ENCODE peak calls at places on chromosomes 12 and 14, in six cellular contexts. One of them, this sample, is unnamed.

GRCh38 chr12:2179953-2180736 is 127.4 kb downstream of the CACNA1C start:
- DNase-seq in lower lobe of right lung: no peak
- DNase-seq in fibroblast of pulmonary artery: peak; percentile 92
- DNase-seq in fibroblast of mammary gland: peak; percentile 99
- DNase-seq in tibial artery: peak; percentile 84
- DNase-seq in thyroid gland: peak; percentile 10
- DNase-seq in this sample: no peak

GRCh38 chr14:104109121-104109541 is 23.6 kb downstream of the ASPG start:
- DNase-seq in lower lobe of right lung: no peak
- DNase-seq in fibroblast of pulmonary artery: no peak
- DNase-seq in fibroblast of mammary gland: no peak
- DNase-seq in tibial artery: no peak
- DNase-seq in thyroid gland: no peak
- DNase-seq in this sample: peak; percentile 77

GRCh38 chr12:68350753-68351152 is 18.6 kb upstream of the MDM1 start:
- DNase-seq in lower lobe of right lung: no peak
- DNase-seq in fibroblast of pulmonary artery: no peak
- DNase-seq in fibroblast of mammary gland: peak; percentile 45
- DNase-seq in tibial artery: no peak
- DNase-seq in thyroid gland: no peak
- DNase-seq in this sample: no peak

GRCh38 chr12:46365951-46366379 is 6.6 kb downstream of the SLC38A2 start:
- DNase-seq in lower lobe of right lung: no peak
- DNase-seq in fibroblast of pulmonary artery: peak; percentile 39
- DNase-seq in fibroblast of mammary gland: no peak
- DNase-seq in tibial artery: no peak
- DNase-seq in thyroid gland: no peak
- DNase-seq in this sample: no peak

GRCh38 chr14:54567224-54567633 is 301 bp downstream of the SAMD4A start:
- DNase-seq in lower lobe of right lung: no peak
- DNase-seq in fibroblast of pulmonary artery: no peak
- DNase-seq in fibroblast of mammary gland: no peak
- DNase-seq in tibial artery: peak; percentile 34
- DNase-seq in thyroid gland: peak; percentile 56
- DNase-seq in this sample: no peak

GRCh38 chr14:64879635-64880381 is at the start of gene SPTB:
- DNase-seq in lower lobe of right lung: peak; percentile 46
- DNase-seq in fibroblast of pulmonary artery: no peak
- DNase-seq in fibroblast of mammary gland: no peak
- DNase-seq in tibial artery: no peak
- DNase-seq in thyroid gland: peak; percentile 35
- DNase-seq in this sample: no peak

GRCh38 chr12:47725893-47726292 is 603 bp upstream of the ENDOU start:
- DNase-seq in lower lobe of right lung: no peak
- DNase-seq in fibroblast of pulmonary artery: peak; percentile 66
- DNase-seq in fibroblast of mammary gland: peak; percentile 89
- DNase-seq in tibial artery: no peak
- DNase-seq in thyroid gland: no peak
- DNase-seq in this sample: no peak

GRCh38 chr12:34406228-34406995 is 384.1 kb downstream of the ALG10 start:
- DNase-seq in lower lobe of right lung: peak; percentile 14
- DNase-seq in fibroblast of pulmonary artery: no peak
- DNase-seq in fibroblast of mammary gland: no peak
- DNase-seq in tibial artery: peak; percentile 12
- DNase-seq in thyroid gland: peak; percentile 0
- DNase-seq in this sample: peak; percentile 48

GRCh38 chr12:103590271-103590670 is 3.2 kb downstream of the STAB2 start:
- DNase-seq in lower lobe of right lung: no peak
- DNase-seq in fibroblast of pulmonary artery: no peak
- DNase-seq in fibroblast of mammary gland: no peak
- DNase-seq in tibial artery: no peak
- DNase-seq in thyroid gland: peak; percentile 51
- DNase-seq in this sample: no peak

GRCh38 chr14:103385994-103386491 is 828 bp downstream of the MARK3 start:
- DNase-seq in lower lobe of right lung: peak; percentile 55
- DNase-seq in fibroblast of pulmonary artery: peak; percentile 36
- DNase-seq in fibroblast of mammary gland: peak; percentile 45
- DNase-seq in tibial artery: no peak
- DNase-seq in thyroid gland: peak; percentile 79
- DNase-seq in this sample: no peak

GRCh38 chr12:44812062-44812461 is 64.1 kb downstream of the NELL2 start:
- DNase-seq in lower lobe of right lung: no peak
- DNase-seq in fibroblast of pulmonary artery: no peak
- DNase-seq in fibroblast of mammary gland: peak; percentile 1
- DNase-seq in tibial artery: no peak
- DNase-seq in thyroid gland: no peak
- DNase-seq in this sample: no peak

GRCh38 chr12:99567072-99567471 is 80.5 kb upstream of the GARIN6 start:
- DNase-seq in lower lobe of right lung: no peak
- DNase-seq in fibroblast of pulmonary artery: no peak
- DNase-seq in fibroblast of mammary gland: no peak
- DNase-seq in tibial artery: no peak
- DNase-seq in thyroid gland: no peak
- DNase-seq in this sample: no peak

DNA sequence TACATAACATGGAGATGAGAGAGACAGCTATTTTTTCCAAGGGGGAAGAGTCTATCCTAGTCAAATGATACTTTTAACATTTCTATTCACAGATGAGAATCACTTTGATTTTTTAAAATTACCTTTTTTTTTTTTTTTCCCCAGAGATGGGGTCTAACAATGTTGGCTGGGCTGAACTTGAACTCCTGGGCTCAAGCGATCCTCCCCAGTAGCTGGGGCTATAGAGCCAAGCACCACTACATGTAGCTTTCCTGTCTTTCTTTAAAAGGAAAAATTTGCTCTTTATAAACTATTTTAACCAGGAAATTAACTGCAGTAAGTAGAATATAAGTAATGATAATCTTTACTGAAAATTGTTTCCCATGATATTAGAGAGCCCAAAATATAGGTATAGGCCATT is 3.3 kb downstream of the PRICKLE1 start:
- DNase-seq in lower lobe of right lung: no peak
- DNase-seq in fibroblast of pulmonary artery: no peak
- DNase-seq in fibroblast of mammary gland: no peak
- DNase-seq in tibial artery: no peak
- DNase-seq in thyroid gland: no peak
- DNase-seq in this sample: no peak
- TF ChIP-seq CTCF in lower lobe of right lung: no peak
- TF ChIP-seq CTCF in fibroblast of pulmonary artery: peak; percentile 26
- TF ChIP-seq CTCF in fibroblast of mammary gland: peak; percentile 30
- TF ChIP-seq CTCF in tibial artery: no peak
- TF ChIP-seq CTCF in thyroid gland: no peak
- TF ChIP-seq CTCF in this sample: peak; percentile 61

GRCh38 chr12:113072136-113072535 is 15.6 kb downstream of the DTX1 start:
- DNase-seq in lower lobe of right lung: no peak
- DNase-seq in fibroblast of pulmonary artery: no peak
- DNase-seq in fibroblast of mammary gland: peak; percentile 32
- DNase-seq in tibial artery: no peak
- DNase-seq in thyroid gland: no peak
- DNase-seq in this sample: no peak
- TF ChIP-seq CTCF in lower lobe of right lung: no peak
- TF ChIP-seq CTCF in fibroblast of pulmonary artery: no peak
- TF ChIP-seq CTCF in fibroblast of mammary gland: no peak
- TF ChIP-seq CTCF in tibial artery: no peak
- TF ChIP-seq CTCF in thyroid gland: no peak
- TF ChIP-seq CTCF in this sample: no peak

DNA sequence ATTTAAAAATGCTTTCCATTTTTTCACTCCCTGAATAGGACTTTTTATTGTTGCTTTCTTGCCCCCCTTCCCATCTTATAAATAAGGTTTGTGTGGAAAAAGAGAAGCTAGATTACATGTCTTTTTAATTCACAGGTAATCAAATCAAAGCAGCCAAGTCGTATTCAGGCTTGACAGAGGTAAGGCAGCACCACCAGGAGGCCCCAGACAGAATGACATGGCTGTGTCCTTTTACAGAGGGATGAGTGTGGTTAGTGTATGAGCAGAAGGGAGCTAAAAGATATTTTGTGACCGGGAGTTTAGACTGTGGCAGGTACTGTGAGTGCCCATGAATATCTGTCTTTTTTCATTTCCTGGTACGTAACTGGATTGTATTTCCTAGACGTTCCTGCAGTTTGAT is 596.1 kb downstream of the ETNK1 start:
- DNase-seq in lower lobe of right lung: no peak
- DNase-seq in fibroblast of pulmonary artery: no peak
- DNase-seq in fibroblast of mammary gland: peak; percentile 5
- DNase-seq in tibial artery: no peak
- DNase-seq in thyroid gland: peak; percentile 17
- DNase-seq in this sample: no peak
- TF ChIP-seq CTCF in lower lobe of right lung: no peak
- TF ChIP-seq CTCF in fibroblast of pulmonary artery: peak; percentile 2
- TF ChIP-seq CTCF in fibroblast of mammary gland: peak; percentile 33
- TF ChIP-seq CTCF in tibial artery: no peak
- TF ChIP-seq CTCF in thyroid gland: peak; percentile 28
- TF ChIP-seq CTCF in this sample: peak; percentile 66

DNA sequence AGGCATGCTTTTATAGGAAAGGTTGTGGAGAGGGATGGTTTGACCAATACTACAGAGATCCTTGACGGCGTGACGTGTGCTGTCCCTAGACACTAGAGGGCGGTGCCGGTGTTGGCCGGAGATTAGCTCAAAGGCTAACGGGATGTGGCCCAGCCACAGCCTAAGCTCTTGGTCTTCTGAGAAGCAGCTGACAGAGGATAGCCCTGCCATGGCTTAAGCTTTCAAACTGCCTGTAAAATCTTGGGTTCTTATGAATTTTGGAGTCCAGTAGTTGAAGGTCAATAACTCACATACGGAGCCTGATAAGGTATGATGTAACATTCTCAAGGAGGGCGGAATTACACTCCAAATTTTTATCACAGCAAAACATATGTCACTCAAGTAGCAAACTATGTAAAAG is 515.7 kb upstream of the ATXN7L3B start:
- DNase-seq in lower lobe of right lung: peak; percentile 48
- DNase-seq in fibroblast of pulmonary artery: peak; percentile 60
- DNase-seq in fibroblast of mammary gland: peak; percentile 35
- DNase-seq in tibial artery: no peak
- DNase-seq in thyroid gland: peak; percentile 49
- DNase-seq in this sample: no peak
- TF ChIP-seq CTCF in lower lobe of right lung: peak; percentile 40
- TF ChIP-seq CTCF in fibroblast of pulmonary artery: peak; percentile 68
- TF ChIP-seq CTCF in fibroblast of mammary gland: peak; percentile 55
- TF ChIP-seq CTCF in tibial artery: no peak
- TF ChIP-seq CTCF in thyroid gland: peak; percentile 24
- TF ChIP-seq CTCF in this sample: peak; percentile 81

GRCh38 chr14:32938719-32939253 is at the start of gene NPAS3:
- DNase-seq in lower lobe of right lung: no peak
- DNase-seq in fibroblast of pulmonary artery: no peak
- DNase-seq in fibroblast of mammary gland: no peak
- DNase-seq in tibial artery: no peak
- DNase-seq in thyroid gland: peak; percentile 55
- DNase-seq in this sample: no peak
- TF ChIP-seq CTCF in lower lobe of right lung: no peak
- TF ChIP-seq CTCF in fibroblast of pulmonary artery: no peak
- TF ChIP-seq CTCF in fibroblast of mammary gland: no peak
- TF ChIP-seq CTCF in tibial artery: no peak
- TF ChIP-seq CTCF in thyroid gland: no peak
- TF ChIP-seq CTCF in this sample: no peak

DNA sequence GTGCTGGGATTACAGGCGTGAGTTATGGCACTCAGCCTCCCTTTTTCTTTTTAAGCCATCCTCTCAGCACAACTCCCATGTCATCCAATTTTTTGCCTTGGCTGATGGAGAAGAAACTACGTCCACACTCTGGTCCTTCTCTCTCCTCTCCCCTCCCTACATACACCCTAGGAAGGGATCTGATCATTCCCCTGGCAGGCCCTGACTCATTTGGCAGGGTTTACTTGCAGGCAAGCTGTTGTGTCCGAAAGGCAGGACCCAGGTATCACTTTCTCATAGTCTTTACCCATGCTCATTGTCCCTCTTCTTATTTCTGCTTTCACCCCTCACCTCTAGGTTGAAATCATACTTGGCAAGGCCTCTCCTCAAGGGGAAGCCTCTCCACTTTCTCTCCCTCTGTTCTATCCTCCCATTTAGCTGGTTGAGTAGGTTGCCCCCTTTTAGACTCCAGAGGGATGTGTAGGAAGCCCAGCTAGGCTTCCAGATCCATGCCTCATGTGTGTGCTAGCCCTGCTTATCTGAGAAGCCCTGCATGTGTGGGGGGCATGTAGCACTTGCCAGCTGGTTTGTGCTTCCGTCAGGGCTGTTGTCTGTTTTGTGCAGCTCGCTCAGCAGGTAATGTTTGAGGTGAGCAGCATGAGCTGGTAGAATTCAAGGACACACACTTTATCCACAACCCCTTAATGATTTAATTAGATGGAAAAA is 14.8 kb downstream of the GPR19 start:
- DNase-seq in lower lobe of right lung: no peak
- DNase-seq in fibroblast of pulmonary artery: no peak
- DNase-seq in fibroblast of mammary gland: no peak
- DNase-seq in tibial artery: no peak
- DNase-seq in thyroid gland: no peak
- DNase-seq in this sample: no peak
- TF ChIP-seq CTCF in lower lobe of right lung: no peak
- TF ChIP-seq CTCF in fibroblast of pulmonary artery: no peak
- TF ChIP-seq CTCF in fibroblast of mammary gland: no peak
- TF ChIP-seq CTCF in tibial artery: no peak
- TF ChIP-seq CTCF in thyroid gland: no peak
- TF ChIP-seq CTCF in this sample: no peak

GRCh38 chr12:6275609-6276246 is 34.8 kb upstream of the PLEKHG6 start:
- DNase-seq in lower lobe of right lung: peak; percentile 20
- DNase-seq in fibroblast of pulmonary artery: no peak
- DNase-seq in fibroblast of mammary gland: no peak
- DNase-seq in tibial artery: no peak
- DNase-seq in thyroid gland: no peak
- DNase-seq in this sample: peak; percentile 32

GRCh38 chr12:6278439-6279255 is 31.8 kb upstream of the PLEKHG6 start:
- DNase-seq in lower lobe of right lung: peak; percentile 92
- DNase-seq in fibroblast of pulmonary artery: peak; percentile 81
- DNase-seq in fibroblast of mammary gland: peak; percentile 75
- DNase-seq in tibial artery: peak; percentile 78
- DNase-seq in thyroid gland: peak; percentile 88
- DNase-seq in this sample: peak; percentile 87

GRCh38 chr12:6277982-6278438 is 32.5 kb upstream of the PLEKHG6 start:
- DNase-seq in lower lobe of right lung: peak; percentile 83
- DNase-seq in fibroblast of pulmonary artery: no peak
- DNase-seq in fibroblast of mammary gland: no peak
- DNase-seq in tibial artery: no peak
- DNase-seq in thyroid gland: peak; percentile 90
- DNase-seq in this sample: no peak

GRCh38 chr12:6276247-6276887 is 34.1 kb upstream of the PLEKHG6 start:
- DNase-seq in lower lobe of right lung: peak; percentile 34
- DNase-seq in fibroblast of pulmonary artery: no peak
- DNase-seq in fibroblast of mammary gland: no peak
- DNase-seq in tibial artery: no peak
- DNase-seq in thyroid gland: no peak
- DNase-seq in this sample: peak; percentile 9

DNA sequence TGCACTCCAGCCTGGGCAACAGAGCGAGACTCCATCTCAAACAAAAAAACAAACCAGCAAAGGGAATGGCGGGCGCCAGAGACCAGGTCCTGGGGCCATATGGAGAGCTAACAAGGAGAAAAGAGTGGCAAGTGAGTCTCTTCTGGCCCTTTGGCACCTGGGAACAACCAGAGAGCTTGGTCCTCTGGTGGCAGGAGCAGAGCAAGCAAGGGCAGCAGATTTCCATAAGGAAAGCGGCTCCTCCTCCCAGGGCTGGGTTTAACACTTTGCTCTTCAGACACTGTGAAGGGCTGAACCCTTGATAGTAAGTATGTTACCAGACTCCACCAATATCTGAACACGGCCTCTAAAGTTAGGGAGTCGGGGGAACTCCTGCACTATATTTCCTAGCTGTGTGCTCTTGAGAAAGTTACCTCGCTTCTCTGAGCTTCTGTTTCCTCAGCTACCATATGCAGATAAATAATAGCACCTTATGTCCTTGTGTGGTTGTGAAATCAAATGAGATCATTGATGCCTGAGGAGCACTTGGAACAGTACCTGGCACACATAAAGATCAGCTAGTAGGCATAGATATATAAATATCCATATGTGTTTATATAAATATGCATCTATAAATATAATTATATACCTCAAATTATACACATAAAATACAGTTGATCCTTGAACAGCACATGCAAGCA is 33.4 kb upstream of the PLEKHG6 start:
- DNase-seq in lower lobe of right lung: peak; percentile 43
- DNase-seq in fibroblast of pulmonary artery: no peak
- DNase-seq in fibroblast of mammary gland: no peak
- DNase-seq in tibial artery: no peak
- DNase-seq in thyroid gland: no peak
- DNase-seq in this sample: peak; percentile 33
- TF ChIP-seq CTCF in lower lobe of right lung: peak; percentile 7
- TF ChIP-seq CTCF in fibroblast of pulmonary artery: peak; percentile 11
- TF ChIP-seq CTCF in fibroblast of mammary gland: no peak
- TF ChIP-seq CTCF in tibial artery: no peak
- TF ChIP-seq CTCF in thyroid gland: no peak
- TF ChIP-seq CTCF in this sample: peak; percentile 42